ENCODE peak calls at places on chromosomes 7 and 10, in ten cellular contexts. One of them, this sample, is unnamed.

GRCh38 chr10:30270247-30270646 is 78.8 kb downstream of the MTPAP start:
- DNase-seq in Peyer's patch: no peak
- DNase-seq in psoas muscle: no peak
- DNase-seq in HAP-1: no peak
- DNase-seq in left ventricle myocardium inferior: no peak
- DNase-seq in GM23338: no peak
- DNase-seq in heart right ventricle: no peak
- DNase-seq in heart left ventricle: no peak
- DNase-seq in stomach: no peak
- DNase-seq in adrenal gland: no peak
- DNase-seq in this sample: no peak

GRCh38 chr7:151871904-151872303 is 5.0 kb downstream of the PRKAG2 start:
- DNase-seq in adrenal gland: no peak
- DNase-seq in left ventricle myocardium inferior: peak; percentile 13
- DNase-seq in heart left ventricle: no peak
- DNase-seq in psoas muscle: no peak
- DNase-seq in heart right ventricle: no peak
- DNase-seq in GM23338: no peak
- DNase-seq in Peyer's patch: no peak
- DNase-seq in HAP-1: no peak
- DNase-seq in stomach: no peak
- DNase-seq in this sample: peak; percentile 67

GRCh38 chr7:24831240-24831639 is 74.0 kb upstream of the GSDME start:
- DNase-seq in HAP-1: no peak
- DNase-seq in left ventricle myocardium inferior: no peak
- DNase-seq in heart left ventricle: no peak
- DNase-seq in Peyer's patch: no peak
- DNase-seq in GM23338: no peak
- DNase-seq in psoas muscle: no peak
- DNase-seq in adrenal gland: no peak
- DNase-seq in heart right ventricle: no peak
- DNase-seq in stomach: no peak
- DNase-seq in this sample: no peak

GRCh38 chr10:123704812-123705211 is 38.7 kb downstream of the GPR26 start:
- DNase-seq in heart left ventricle: no peak
- DNase-seq in left ventricle myocardium inferior: no peak
- DNase-seq in HAP-1: no peak
- DNase-seq in psoas muscle: no peak
- DNase-seq in Peyer's patch: no peak
- DNase-seq in heart right ventricle: no peak
- DNase-seq in GM23338: peak; percentile 12
- DNase-seq in adrenal gland: no peak
- DNase-seq in stomach: no peak
- DNase-seq in this sample: no peak

GRCh38 chr7:43298617-43299016 is 186.2 kb downstream of the HECW1 start:
- DNase-seq in heart left ventricle: no peak
- DNase-seq in heart right ventricle: no peak
- DNase-seq in HAP-1: no peak
- DNase-seq in adrenal gland: no peak
- DNase-seq in stomach: no peak
- DNase-seq in psoas muscle: no peak
- DNase-seq in left ventricle myocardium inferior: no peak
- DNase-seq in GM23338: no peak
- DNase-seq in Peyer's patch: no peak
- DNase-seq in this sample: no peak

GRCh38 chr7:55019691-55020480 is 1.1 kb downstream of the EGFR start:
- DNase-seq in GM23338: peak; percentile 55
- DNase-seq in heart right ventricle: no peak
- DNase-seq in Peyer's patch: no peak
- DNase-seq in stomach: peak; percentile 51
- DNase-seq in psoas muscle: peak; percentile 41
- DNase-seq in adrenal gland: no peak
- DNase-seq in heart left ventricle: no peak
- DNase-seq in HAP-1: no peak
- DNase-seq in left ventricle myocardium inferior: peak; percentile 24
- DNase-seq in this sample: no peak

GRCh38 chr7:114264029-114264428 is 150.6 kb upstream of the FOXP2 start:
- DNase-seq in psoas muscle: no peak
- DNase-seq in heart right ventricle: no peak
- DNase-seq in Peyer's patch: no peak
- DNase-seq in left ventricle myocardium inferior: no peak
- DNase-seq in GM23338: no peak
- DNase-seq in adrenal gland: no peak
- DNase-seq in heart left ventricle: no peak
- DNase-seq in HAP-1: no peak
- DNase-seq in stomach: no peak
- DNase-seq in this sample: no peak

GRCh38 chr10:97534746-97535367 is 36.1 kb downstream of the UBTD1 start:
- DNase-seq in heart right ventricle: no peak
- DNase-seq in left ventricle myocardium inferior: no peak
- DNase-seq in psoas muscle: peak; percentile 51
- DNase-seq in GM23338: peak; percentile 84
- DNase-seq in heart left ventricle: no peak
- DNase-seq in HAP-1: no peak
- DNase-seq in Peyer's patch: no peak
- DNase-seq in stomach: no peak
- DNase-seq in adrenal gland: no peak
- DNase-seq in this sample: peak; percentile 59

GRCh38 chr7:158034571-158034970 is 553.1 kb downstream of the PTPRN2 start:
- DNase-seq in Peyer's patch: peak; percentile 22
- DNase-seq in heart right ventricle: no peak
- DNase-seq in GM23338: no peak
- DNase-seq in stomach: no peak
- DNase-seq in psoas muscle: no peak
- DNase-seq in HAP-1: no peak
- DNase-seq in left ventricle myocardium inferior: no peak
- DNase-seq in adrenal gland: no peak
- DNase-seq in heart left ventricle: peak; percentile 2
- DNase-seq in this sample: peak; percentile 25

GRCh38 chr7:84100866-84101265 is 93.7 kb downstream of the SEMA3A start:
- DNase-seq in GM23338: peak; percentile 55
- DNase-seq in heart left ventricle: no peak
- DNase-seq in heart right ventricle: no peak
- DNase-seq in stomach: no peak
- DNase-seq in Peyer's patch: no peak
- DNase-seq in HAP-1: no peak
- DNase-seq in psoas muscle: no peak
- DNase-seq in left ventricle myocardium inferior: no peak
- DNase-seq in adrenal gland: no peak
- DNase-seq in this sample: no peak

GRCh38 chr7:154512121-154512621 is 460.0 kb downstream of the DPP6 start:
- DNase-seq in GM23338: no peak
- DNase-seq in psoas muscle: no peak
- DNase-seq in left ventricle myocardium inferior: no peak
- DNase-seq in stomach: no peak
- DNase-seq in adrenal gland: no peak
- DNase-seq in heart left ventricle: no peak
- DNase-seq in HAP-1: peak; percentile 39
- DNase-seq in heart right ventricle: no peak
- DNase-seq in Peyer's patch: no peak
- DNase-seq in this sample: no peak
- H3K4me1 ChIP-seq in GM23338: no peaks in the 10 kb centered on the region
- H3K4me1 ChIP-seq in psoas muscle: no peaks in the 10 kb centered on the region
- H3K4me1 ChIP-seq in left ventricle myocardium inferior: no peaks in the 10 kb centered on the region
- H3K4me1 ChIP-seq in stomach: no peaks in the 10 kb centered on the region
- H3K4me1 ChIP-seq in adrenal gland: no peaks in the 10 kb centered on the region
- H3K4me1 ChIP-seq in heart left ventricle: no peaks in the 10 kb centered on the region
- H3K4me1 ChIP-seq in HAP-1: no peaks in the 10 kb centered on the region
- H3K4me1 ChIP-seq in heart right ventricle: no peaks in the 10 kb centered on the region
- H3K4me1 ChIP-seq in Peyer's patch: no peaks in the 10 kb centered on the region
- H3K4me1 ChIP-seq in this sample: no peaks in the 10 kb centered on the region

DNA sequence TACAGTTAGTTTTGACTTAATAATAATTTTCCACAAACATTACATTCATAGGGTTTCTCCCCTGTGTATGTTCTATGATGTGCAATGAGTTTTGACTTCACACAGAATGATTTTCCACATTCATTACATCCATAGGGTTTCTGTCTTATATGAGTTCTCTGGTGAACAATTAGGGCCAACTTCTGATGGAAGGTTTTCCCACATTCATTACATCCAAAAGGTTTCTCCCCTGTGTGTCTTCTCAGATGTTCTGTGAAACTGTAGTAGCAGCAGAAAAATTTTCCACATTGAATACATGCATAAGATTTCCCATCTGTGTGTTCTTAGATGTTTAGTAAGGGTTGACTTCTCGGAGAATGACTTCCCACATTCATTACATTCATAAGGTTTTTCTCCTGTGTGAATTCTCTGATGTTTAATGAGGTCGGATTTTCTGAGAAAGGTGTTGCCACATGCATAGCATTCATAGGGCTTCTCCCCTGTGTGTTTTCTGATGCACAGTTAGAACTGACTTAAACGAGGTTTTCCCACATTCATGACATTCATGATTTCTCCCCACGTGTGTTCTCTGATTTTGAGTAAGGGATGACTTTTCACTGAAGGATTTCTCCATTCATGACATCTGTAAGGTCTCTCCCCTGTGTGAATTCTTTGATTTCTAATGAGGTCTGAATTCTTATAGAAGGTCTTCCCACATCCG is 118.5 kb downstream of the ZNF33B start:
- DNase-seq in HAP-1: no peak
- DNase-seq in stomach: no peak
- DNase-seq in GM23338: peak; percentile 1
- DNase-seq in Peyer's patch: no peak
- DNase-seq in adrenal gland: no peak
- DNase-seq in heart left ventricle: no peak
- DNase-seq in heart right ventricle: no peak
- DNase-seq in psoas muscle: no peak
- DNase-seq in left ventricle myocardium inferior: no peak
- DNase-seq in this sample: no peak
- H3K36me3 ChIP-seq in HAP-1: peaks cover 25% of the 10 kb centered on the region
- H3K36me3 ChIP-seq in stomach: peaks cover 50% of the 10 kb centered on the region
- H3K36me3 ChIP-seq in GM23338: peaks cover 60% of the 10 kb centered on the region
- H3K36me3 ChIP-seq in Peyer's patch: peaks cover 44% of the 10 kb centered on the region
- H3K36me3 ChIP-seq in adrenal gland: no peaks in the 10 kb centered on the region
- H3K36me3 ChIP-seq in heart left ventricle: peaks cover 7% of the 10 kb centered on the region
- H3K36me3 ChIP-seq in heart right ventricle: no peaks in the 10 kb centered on the region
- H3K36me3 ChIP-seq in psoas muscle: peaks cover 49% of the 10 kb centered on the region
- H3K36me3 ChIP-seq in left ventricle myocardium inferior: peaks cover 65% of the 10 kb centered on the region
- H3K36me3 ChIP-seq in this sample: peaks cover 15% of the 10 kb centered on the region

GRCh38 chr7:105756402-105756801 is 120.0 kb downstream of the ATXN7L1 start:
- DNase-seq in GM23338: no peak
- DNase-seq in heart right ventricle: no peak
- DNase-seq in stomach: no peak
- DNase-seq in Peyer's patch: no peak
- DNase-seq in adrenal gland: no peak
- DNase-seq in left ventricle myocardium inferior: no peak
- DNase-seq in heart left ventricle: no peak
- DNase-seq in psoas muscle: no peak
- DNase-seq in HAP-1: no peak
- DNase-seq in this sample: no peak

GRCh38 chr7:105765846-105766245 is 110.6 kb downstream of the ATXN7L1 start:
- DNase-seq in Peyer's patch: no peak
- DNase-seq in left ventricle myocardium inferior: no peak
- DNase-seq in adrenal gland: no peak
- DNase-seq in HAP-1: no peak
- DNase-seq in heart right ventricle: no peak
- DNase-seq in stomach: no peak
- DNase-seq in heart left ventricle: no peak
- DNase-seq in psoas muscle: no peak
- DNase-seq in GM23338: no peak
- DNase-seq in this sample: no peak

GRCh38 chr7:105759670-105760548 is 116.5 kb downstream of the ATXN7L1 start:
- DNase-seq in adrenal gland: peak; percentile 77
- DNase-seq in HAP-1: peak; percentile 60
- DNase-seq in psoas muscle: peak; percentile 30
- DNase-seq in left ventricle myocardium inferior: no peak
- DNase-seq in heart right ventricle: peak; percentile 18
- DNase-seq in heart left ventricle: peak; percentile 41
- DNase-seq in stomach: peak; percentile 49
- DNase-seq in GM23338: peak; percentile 77
- DNase-seq in Peyer's patch: peak; percentile 78
- DNase-seq in this sample: no peak

GRCh38 chr7:105764506-105764905 is 111.9 kb downstream of the ATXN7L1 start:
- DNase-seq in heart left ventricle: no peak
- DNase-seq in stomach: no peak
- DNase-seq in Peyer's patch: no peak
- DNase-seq in heart right ventricle: no peak
- DNase-seq in psoas muscle: no peak
- DNase-seq in left ventricle myocardium inferior: no peak
- DNase-seq in adrenal gland: no peak
- DNase-seq in GM23338: no peak
- DNase-seq in HAP-1: no peak
- DNase-seq in this sample: no peak

GRCh38 chr7:105760549-105761447 is 115.6 kb downstream of the ATXN7L1 start:
- DNase-seq in HAP-1: no peak
- DNase-seq in psoas muscle: no peak
- DNase-seq in Peyer's patch: no peak
- DNase-seq in heart right ventricle: no peak
- DNase-seq in left ventricle myocardium inferior: no peak
- DNase-seq in GM23338: no peak
- DNase-seq in adrenal gland: peak; percentile 2
- DNase-seq in heart left ventricle: no peak
- DNase-seq in stomach: no peak
- DNase-seq in this sample: no peak
- H3K4me3 ChIP-seq in HAP-1: no peak overlapping the region
- H3K4me3 ChIP-seq in psoas muscle: no peak overlapping the region
- H3K4me3 ChIP-seq in Peyer's patch: no peak overlapping the region
- H3K4me3 ChIP-seq in heart right ventricle: no peak overlapping the region
- H3K4me3 ChIP-seq in left ventricle myocardium inferior: no peak overlapping the region
- H3K4me3 ChIP-seq in GM23338: no peak overlapping the region
- H3K4me3 ChIP-seq in adrenal gland: no peak overlapping the region
- H3K4me3 ChIP-seq in heart left ventricle: no peak overlapping the region
- H3K4me3 ChIP-seq in stomach: no peak overlapping the region
- H3K4me3 ChIP-seq in this sample: no peak overlapping the region

GRCh38 chr10:26803849-26804248 is 56.9 kb downstream of the ABI1 start:
- DNase-seq in HAP-1: no peak
- DNase-seq in adrenal gland: no peak
- DNase-seq in heart left ventricle: no peak
- DNase-seq in left ventricle myocardium inferior: no peak
- DNase-seq in stomach: no peak
- DNase-seq in GM23338: no peak
- DNase-seq in psoas muscle: no peak
- DNase-seq in Peyer's patch: no peak
- DNase-seq in heart right ventricle: no peak
- DNase-seq in this sample: no peak

GRCh38 chr10:26800468-26800867 is 60.3 kb downstream of the ABI1 start:
- DNase-seq in heart right ventricle: no peak
- DNase-seq in left ventricle myocardium inferior: no peak
- DNase-seq in adrenal gland: no peak
- DNase-seq in HAP-1: no peak
- DNase-seq in Peyer's patch: no peak
- DNase-seq in stomach: no peak
- DNase-seq in psoas muscle: no peak
- DNase-seq in GM23338: no peak
- DNase-seq in heart left ventricle: no peak
- DNase-seq in this sample: no peak

GRCh38 chr10:26801274-26801673 is 59.5 kb downstream of the ABI1 start:
- DNase-seq in GM23338: no peak
- DNase-seq in left ventricle myocardium inferior: no peak
- DNase-seq in heart right ventricle: no peak
- DNase-seq in psoas muscle: no peak
- DNase-seq in adrenal gland: no peak
- DNase-seq in heart left ventricle: no peak
- DNase-seq in Peyer's patch: no peak
- DNase-seq in stomach: no peak
- DNase-seq in HAP-1: no peak
- DNase-seq in this sample: no peak

GRCh38 chr10:26802527-26802926 is 58.2 kb downstream of the ABI1 start:
- DNase-seq in GM23338: no peak
- DNase-seq in psoas muscle: no peak
- DNase-seq in Peyer's patch: no peak
- DNase-seq in left ventricle myocardium inferior: no peak
- DNase-seq in heart left ventricle: no peak
- DNase-seq in adrenal gland: no peak
- DNase-seq in stomach: no peak
- DNase-seq in HAP-1: no peak
- DNase-seq in heart right ventricle: no peak
- DNase-seq in this sample: no peak

GRCh38 chr10:26801831-26802230 is 58.9 kb downstream of the ABI1 start:
- DNase-seq in GM23338: no peak
- DNase-seq in heart right ventricle: no peak
- DNase-seq in stomach: no peak
- DNase-seq in adrenal gland: no peak
- DNase-seq in psoas muscle: no peak
- DNase-seq in HAP-1: no peak
- DNase-seq in heart left ventricle: no peak
- DNase-seq in left ventricle myocardium inferior: no peak
- DNase-seq in Peyer's patch: no peak
- DNase-seq in this sample: no peak
- H3K4me1 ChIP-seq in GM23338: peaks cover 42% of the 10 kb centered on the region
- H3K4me1 ChIP-seq in heart right ventricle: peaks cover 48% of the 10 kb centered on the region
- H3K4me1 ChIP-seq in stomach: peaks cover 29% of the 10 kb centered on the region
- H3K4me1 ChIP-seq in adrenal gland: peaks cover 12% of the 10 kb centered on the region
- H3K4me1 ChIP-seq in psoas muscle: peaks cover 41% of the 10 kb centered on the region
- H3K4me1 ChIP-seq in HAP-1: peaks cover 22% of the 10 kb centered on the region
- H3K4me1 ChIP-seq in heart left ventricle: peaks cover 14% of the 10 kb centered on the region
- H3K4me1 ChIP-seq in left ventricle myocardium inferior: peaks cover 82% of the 10 kb centered on the region
- H3K4me1 ChIP-seq in Peyer's patch: peaks cover 23% of the 10 kb centered on the region
- H3K4me1 ChIP-seq in this sample: no peaks in the 10 kb centered on the region